ENCODE peak calls at places on chromosome 3, in five cellular contexts. T, M, W, B and E are unnamed samples.

GRCh38 chr3:132205609-132206008 is 111.6 kb upstream of the ACP3 start:
- DNase-seq in T (no peak), M (no peak), W (no peak), B (no peak), E (no peak)

GRCh38 chr3:124248471-124249028 is 256.6 kb upstream of the ROPN1 start:
- DNase-seq in T (no peak), M (peak; percentile 41), W (no peak), B (no peak), E (no peak)

GRCh38 chr3:73419179-73419803 is 205.4 kb downstream of the PDZRN3 start:
- DNase-seq in T (no peak), M (no peak), W (no peak), B (no peak), E (no peak)

GRCh38 chr3:107796786-107797185 is 274.0 kb downstream of the BBX start:
- DNase-seq in T (no peak), M (no peak), W (no peak), B (no peak), E (no peak)

GRCh38 chr3:177824190-177824786 is 627.0 kb upstream of the TBL1XR1 start:
- DNase-seq in T (no peak), M (peak; percentile 79), W (no peak), B (no peak), E (peak; percentile 16)

GRCh38 chr3:124322309-124322880 is 330.5 kb upstream of the ROPN1 start:
- DNase-seq in T (no peak), M (no peak), W (no peak), B (no peak), E (no peak)

GRCh38 chr3:185176756-185177359 is 24.0 kb upstream of the C3orf70 start:
- DNase-seq in T (no peak), M (peak; percentile 16), W (no peak), B (no peak), E (peak; percentile 54)

GRCh38 chr3:41274944-41275668 is 75.8 kb downstream of the CTNNB1 start:
- DNase-seq in T (no peak), M (no peak), W (no peak), B (no peak), E (no peak)

GRCh38 chr3:161251716-161252115 is 30.6 kb downstream of the NMD3 start:
- DNase-seq in T (no peak), M (no peak), W (no peak), B (no peak), E (no peak)

GRCh38 chr3:24682141-24682547 is 187.5 kb upstream of the THRB start:
- DNase-seq in T (no peak), M (no peak), W (no peak), B (no peak), E (no peak)

GRCh38 chr3:108012304-108012703 is 78.5 kb downstream of the CD47 start:
- DNase-seq in T (no peak), M (no peak), W (no peak), B (peak; percentile 30), E (no peak)